ENCODE peak calls at places on chromosomes 1 and 21, in ten cellular contexts. One of them, this sample, is unnamed.

GRCh38 chr21:15014220-15014619 is 50.6 kb downstream of the NRIP1 start:
- DNase-seq in neural progenitor cell: no peak
- DNase-seq in hepatocyte: no peak
- DNase-seq in IMR-90: peak; percentile 41
- DNase-seq in left ventricle myocardium inferior: no peak
- DNase-seq in pancreas: no peak
- DNase-seq in esophagus squamous epithelium: no peak
- DNase-seq in endodermal cell: no peak
- DNase-seq in CD8-positive, alpha-beta T cell: no peak
- DNase-seq in PC-3: no peak
- DNase-seq in this sample: no peak

GRCh38 chr1:43377831-43378230 is 10.0 kb upstream of the ELOVL1 start:
- DNase-seq in neural progenitor cell: no peak
- DNase-seq in hepatocyte: no peak
- DNase-seq in IMR-90: no peak
- DNase-seq in left ventricle myocardium inferior: no peak
- DNase-seq in pancreas: no peak
- DNase-seq in esophagus squamous epithelium: no peak
- DNase-seq in endodermal cell: no peak
- DNase-seq in CD8-positive, alpha-beta T cell: no peak
- DNase-seq in PC-3: no peak
- DNase-seq in this sample: no peak

GRCh38 chr1:112675728-112676381 is 1.4 kb downstream of the MOV10 start:
- DNase-seq in neural progenitor cell: no peak
- DNase-seq in hepatocyte: no peak
- DNase-seq in IMR-90: peak; percentile 35
- DNase-seq in left ventricle myocardium inferior: no peak
- DNase-seq in pancreas: no peak
- DNase-seq in esophagus squamous epithelium: no peak
- DNase-seq in endodermal cell: no peak
- DNase-seq in CD8-positive, alpha-beta T cell: no peak
- DNase-seq in PC-3: no peak
- DNase-seq in this sample: no peak

GRCh38 chr1:154755858-154756730 is 114.0 kb downstream of the KCNN3 start:
- DNase-seq in neural progenitor cell: no peak
- DNase-seq in hepatocyte: no peak
- DNase-seq in IMR-90: peak; percentile 36
- DNase-seq in left ventricle myocardium inferior: no peak
- DNase-seq in pancreas: no peak
- DNase-seq in esophagus squamous epithelium: no peak
- DNase-seq in endodermal cell: no peak
- DNase-seq in CD8-positive, alpha-beta T cell: no peak
- DNase-seq in PC-3: peak; percentile 68
- DNase-seq in this sample: no peak

GRCh38 chr1:160576430-160576829 is 2.9 kb downstream of the CD84 start:
- DNase-seq in neural progenitor cell: no peak
- DNase-seq in hepatocyte: no peak
- DNase-seq in IMR-90: no peak
- DNase-seq in left ventricle myocardium inferior: no peak
- DNase-seq in pancreas: no peak
- DNase-seq in esophagus squamous epithelium: no peak
- DNase-seq in endodermal cell: no peak
- DNase-seq in CD8-positive, alpha-beta T cell: no peak
- DNase-seq in PC-3: no peak
- DNase-seq in this sample: no peak

GRCh38 chr1:40774266-40774998 is 9.2 kb upstream of the KCNQ4 start:
- DNase-seq in neural progenitor cell: peak; percentile 79
- DNase-seq in hepatocyte: peak; percentile 67
- DNase-seq in IMR-90: peak; percentile 20
- DNase-seq in left ventricle myocardium inferior: peak; percentile 58
- DNase-seq in pancreas: no peak
- DNase-seq in esophagus squamous epithelium: no peak
- DNase-seq in endodermal cell: peak; percentile 93
- DNase-seq in CD8-positive, alpha-beta T cell: peak; percentile 56
- DNase-seq in PC-3: peak; percentile 67
- DNase-seq in this sample: peak; percentile 51

GRCh38 chr1:20551945-20552727 is at the start of gene FAM43B:
- DNase-seq in neural progenitor cell: peak; percentile 86
- DNase-seq in hepatocyte: peak; percentile 80
- DNase-seq in IMR-90: no peak
- DNase-seq in left ventricle myocardium inferior: peak; percentile 87
- DNase-seq in pancreas: peak; percentile 55
- DNase-seq in esophagus squamous epithelium: no peak
- DNase-seq in endodermal cell: peak; percentile 89
- DNase-seq in CD8-positive, alpha-beta T cell: no peak
- DNase-seq in PC-3: no peak
- DNase-seq in this sample: peak; percentile 74

GRCh38 chr21:33762798-33763572 is 120.7 kb downstream of the ITSN1 start:
- DNase-seq in neural progenitor cell: no peak
- DNase-seq in hepatocyte: no peak
- DNase-seq in IMR-90: peak; percentile 24
- DNase-seq in left ventricle myocardium inferior: no peak
- DNase-seq in pancreas: no peak
- DNase-seq in esophagus squamous epithelium: no peak
- DNase-seq in endodermal cell: no peak
- DNase-seq in CD8-positive, alpha-beta T cell: no peak
- DNase-seq in PC-3: peak; percentile 23
- DNase-seq in this sample: no peak

GRCh38 chr1:56584910-56585528 is 5.7 kb upstream of the PLPP3 start:
- DNase-seq in neural progenitor cell: peak; percentile 69
- DNase-seq in hepatocyte: peak; percentile 73
- DNase-seq in IMR-90: peak; percentile 77
- DNase-seq in left ventricle myocardium inferior: no peak
- DNase-seq in pancreas: no peak
- DNase-seq in esophagus squamous epithelium: no peak
- DNase-seq in endodermal cell: peak; percentile 63
- DNase-seq in CD8-positive, alpha-beta T cell: no peak
- DNase-seq in PC-3: peak; percentile 78
- DNase-seq in this sample: no peak

GRCh38 chr1:180988221-180988826 is 34.3 kb downstream of the STX6 start:
- DNase-seq in neural progenitor cell: peak; percentile 67
- DNase-seq in hepatocyte: no peak
- DNase-seq in IMR-90: no peak
- DNase-seq in left ventricle myocardium inferior: no peak
- DNase-seq in pancreas: no peak
- DNase-seq in esophagus squamous epithelium: no peak
- DNase-seq in endodermal cell: no peak
- DNase-seq in CD8-positive, alpha-beta T cell: no peak
- DNase-seq in PC-3: no peak
- DNase-seq in this sample: no peak

GRCh38 chr1:226133504-226134123 is 52.9 kb downstream of the ACBD3 start:
- DNase-seq in neural progenitor cell: no peak
- DNase-seq in hepatocyte: no peak
- DNase-seq in IMR-90: no peak
- DNase-seq in left ventricle myocardium inferior: no peak
- DNase-seq in pancreas: no peak
- DNase-seq in esophagus squamous epithelium: no peak
- DNase-seq in endodermal cell: peak; percentile 44
- DNase-seq in CD8-positive, alpha-beta T cell: no peak
- DNase-seq in PC-3: no peak
- DNase-seq in this sample: no peak

GRCh38 chr1:207703712-207704111 is 48.1 kb upstream of the CD46 start:
- DNase-seq in neural progenitor cell: no peak
- DNase-seq in hepatocyte: no peak
- DNase-seq in IMR-90: no peak
- DNase-seq in left ventricle myocardium inferior: no peak
- DNase-seq in pancreas: no peak
- DNase-seq in esophagus squamous epithelium: no peak
- DNase-seq in endodermal cell: no peak
- DNase-seq in CD8-positive, alpha-beta T cell: no peak
- DNase-seq in PC-3: no peak
- DNase-seq in this sample: no peak

GRCh38 chr1:161033751-161034150 is 5.0 kb downstream of the TSTD1 start:
- DNase-seq in neural progenitor cell: no peak
- DNase-seq in hepatocyte: no peak
- DNase-seq in IMR-90: no peak
- DNase-seq in left ventricle myocardium inferior: no peak
- DNase-seq in pancreas: no peak
- DNase-seq in esophagus squamous epithelium: no peak
- DNase-seq in endodermal cell: no peak
- DNase-seq in CD8-positive, alpha-beta T cell: no peak
- DNase-seq in PC-3: peak; percentile 83
- DNase-seq in this sample: no peak

GRCh38 chr1:200233393-200233792 is 176.4 kb downstream of the ZNF281 start:
- DNase-seq in neural progenitor cell: no peak
- DNase-seq in hepatocyte: no peak
- DNase-seq in IMR-90: peak; percentile 61
- DNase-seq in left ventricle myocardium inferior: no peak
- DNase-seq in pancreas: no peak
- DNase-seq in esophagus squamous epithelium: no peak
- DNase-seq in endodermal cell: peak; percentile 59
- DNase-seq in CD8-positive, alpha-beta T cell: no peak
- DNase-seq in PC-3: peak; percentile 46
- DNase-seq in this sample: no peak

GRCh38 chr1:192099328-192099727 is 58.9 kb upstream of the RGS18 start:
- DNase-seq in neural progenitor cell: no peak
- DNase-seq in hepatocyte: no peak
- DNase-seq in IMR-90: no peak
- DNase-seq in left ventricle myocardium inferior: no peak
- DNase-seq in pancreas: no peak
- DNase-seq in esophagus squamous epithelium: no peak
- DNase-seq in endodermal cell: no peak
- DNase-seq in CD8-positive, alpha-beta T cell: no peak
- DNase-seq in PC-3: no peak
- DNase-seq in this sample: no peak

GRCh38 chr1:192100686-192101468 is 57.4 kb upstream of the RGS18 start:
- DNase-seq in neural progenitor cell: no peak
- DNase-seq in hepatocyte: no peak
- DNase-seq in IMR-90: no peak
- DNase-seq in left ventricle myocardium inferior: no peak
- DNase-seq in pancreas: no peak
- DNase-seq in esophagus squamous epithelium: no peak
- DNase-seq in endodermal cell: no peak
- DNase-seq in CD8-positive, alpha-beta T cell: no peak
- DNase-seq in PC-3: peak; percentile 42
- DNase-seq in this sample: no peak

GRCh38 chr1:192108143-192108542 is 50.1 kb upstream of the RGS18 start:
- DNase-seq in neural progenitor cell: no peak
- DNase-seq in hepatocyte: no peak
- DNase-seq in IMR-90: no peak
- DNase-seq in left ventricle myocardium inferior: no peak
- DNase-seq in pancreas: no peak
- DNase-seq in esophagus squamous epithelium: no peak
- DNase-seq in endodermal cell: peak; percentile 63
- DNase-seq in CD8-positive, alpha-beta T cell: no peak
- DNase-seq in PC-3: no peak
- DNase-seq in this sample: no peak

GRCh38 chr1:192104852-192105251 is 53.4 kb upstream of the RGS18 start:
- DNase-seq in neural progenitor cell: no peak
- DNase-seq in hepatocyte: no peak
- DNase-seq in IMR-90: peak; percentile 89
- DNase-seq in left ventricle myocardium inferior: no peak
- DNase-seq in pancreas: no peak
- DNase-seq in esophagus squamous epithelium: no peak
- DNase-seq in endodermal cell: no peak
- DNase-seq in CD8-positive, alpha-beta T cell: no peak
- DNase-seq in PC-3: peak; percentile 2
- DNase-seq in this sample: no peak

DNA sequence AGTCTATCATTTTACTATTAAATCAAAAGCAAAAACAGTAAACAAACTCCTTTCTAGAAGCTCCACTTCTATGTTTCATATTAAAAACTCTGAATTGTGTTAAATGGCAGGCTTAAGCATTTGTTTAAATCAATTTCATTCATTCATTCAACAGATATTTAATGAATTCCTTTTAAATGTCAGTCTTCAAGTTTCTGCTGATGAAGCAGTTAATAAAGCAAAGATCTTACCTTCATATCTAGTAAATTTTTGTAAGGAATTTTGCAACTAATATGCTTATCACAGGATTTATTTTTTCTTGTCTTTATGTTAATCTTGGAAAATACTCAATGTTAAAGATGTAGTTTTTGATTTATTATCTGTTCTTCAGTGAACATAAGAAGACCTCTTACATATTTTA is 54.1 kb upstream of the RGS18 start:
- DNase-seq in neural progenitor cell: no peak
- DNase-seq in hepatocyte: no peak
- DNase-seq in IMR-90: no peak
- DNase-seq in left ventricle myocardium inferior: no peak
- DNase-seq in pancreas: no peak
- DNase-seq in esophagus squamous epithelium: no peak
- DNase-seq in endodermal cell: no peak
- DNase-seq in CD8-positive, alpha-beta T cell: no peak
- DNase-seq in PC-3: no peak
- DNase-seq in this sample: no peak
- TF ChIP-seq CTCF in neural progenitor cell: no peak
- TF ChIP-seq CTCF in hepatocyte: no peak
- TF ChIP-seq CTCF in IMR-90: no peak
- TF ChIP-seq CTCF in left ventricle myocardium inferior: no peak
- TF ChIP-seq CTCF in pancreas: no peak
- TF ChIP-seq CTCF in esophagus squamous epithelium: no peak
- TF ChIP-seq CTCF in endodermal cell: no peak
- TF ChIP-seq CTCF in CD8-positive, alpha-beta T cell: no peak
- TF ChIP-seq CTCF in PC-3: no peak
- TF ChIP-seq CTCF in this sample: no peak

GRCh38 chr1:217137210-217137871 is 414.1 kb upstream of the ESRRG start:
- DNase-seq in neural progenitor cell: peak; percentile 55
- DNase-seq in hepatocyte: no peak
- DNase-seq in IMR-90: no peak
- DNase-seq in left ventricle myocardium inferior: no peak
- DNase-seq in pancreas: peak; percentile 73
- DNase-seq in esophagus squamous epithelium: no peak
- DNase-seq in endodermal cell: peak; percentile 83
- DNase-seq in CD8-positive, alpha-beta T cell: no peak
- DNase-seq in PC-3: no peak
- DNase-seq in this sample: no peak
- H3K4me3 ChIP-seq in neural progenitor cell: peak overlapping the region; percentile 63
- H3K4me3 ChIP-seq in hepatocyte: no peak overlapping the region
- H3K4me3 ChIP-seq in IMR-90: no peak overlapping the region
- H3K4me3 ChIP-seq in left ventricle myocardium inferior: peak overlapping the region; percentile 67
- H3K4me3 ChIP-seq in pancreas: no peak overlapping the region
- H3K4me3 ChIP-seq in esophagus squamous epithelium: peak overlapping the region; percentile 22
- H3K4me3 ChIP-seq in endodermal cell: peak overlapping the region; percentile 84
- H3K4me3 ChIP-seq in CD8-positive, alpha-beta T cell: no peak overlapping the region
- H3K4me3 ChIP-seq in PC-3: no peak overlapping the region
- H3K4me3 ChIP-seq in this sample: peak overlapping the region; percentile 8

DNA sequence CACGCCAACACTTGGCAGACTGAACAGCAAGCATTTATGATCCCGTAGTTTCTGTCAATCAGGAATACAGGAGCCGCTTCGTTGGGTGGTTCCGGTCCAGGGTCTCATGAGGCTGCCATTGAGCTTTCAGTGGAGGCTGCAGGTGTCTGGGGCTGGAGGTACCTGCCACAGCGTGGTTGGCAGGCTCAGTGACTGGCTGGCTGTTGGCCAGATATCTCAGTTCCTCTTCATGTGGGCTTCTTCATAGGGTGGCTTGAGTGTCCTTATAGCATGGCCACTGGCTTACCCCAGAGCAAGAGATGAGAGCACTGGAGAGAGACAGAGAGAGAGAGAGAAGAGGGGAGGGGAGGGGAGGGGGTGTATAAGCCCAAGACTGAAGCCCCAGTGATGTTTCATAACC is 29.3 kb downstream of the PIK3CD start:
- DNase-seq in neural progenitor cell: no peak
- DNase-seq in hepatocyte: no peak
- DNase-seq in IMR-90: no peak
- DNase-seq in left ventricle myocardium inferior: no peak
- DNase-seq in pancreas: no peak
- DNase-seq in esophagus squamous epithelium: no peak
- DNase-seq in endodermal cell: no peak
- DNase-seq in CD8-positive, alpha-beta T cell: no peak
- DNase-seq in PC-3: no peak
- DNase-seq in this sample: no peak
- H3K27ac ChIP-seq in neural progenitor cell: no peak overlapping the region
- H3K27ac ChIP-seq in hepatocyte: no peak overlapping the region
- H3K27ac ChIP-seq in IMR-90: no peak overlapping the region
- H3K27ac ChIP-seq in left ventricle myocardium inferior: no peak overlapping the region
- H3K27ac ChIP-seq in pancreas: no peak overlapping the region
- H3K27ac ChIP-seq in esophagus squamous epithelium: no peak overlapping the region
- H3K27ac ChIP-seq in endodermal cell: no peak overlapping the region
- H3K27ac ChIP-seq in CD8-positive, alpha-beta T cell: no peak overlapping the region
- H3K27ac ChIP-seq in PC-3: no peak overlapping the region
- H3K27ac ChIP-seq in this sample: no peak overlapping the region

GRCh38 chr1:116471241-116471640 is 98.2 kb downstream of the ATP1A1 start:
- DNase-seq in neural progenitor cell: no peak
- DNase-seq in hepatocyte: no peak
- DNase-seq in IMR-90: no peak
- DNase-seq in left ventricle myocardium inferior: no peak
- DNase-seq in pancreas: no peak
- DNase-seq in esophagus squamous epithelium: no peak
- DNase-seq in endodermal cell: no peak
- DNase-seq in CD8-positive, alpha-beta T cell: no peak
- DNase-seq in PC-3: no peak
- DNase-seq in this sample: no peak
- TF ChIP-seq CTCF in neural progenitor cell: no peak
- TF ChIP-seq CTCF in hepatocyte: no peak
- TF ChIP-seq CTCF in IMR-90: no peak
- TF ChIP-seq CTCF in left ventricle myocardium inferior: no peak
- TF ChIP-seq CTCF in pancreas: no peak
- TF ChIP-seq CTCF in esophagus squamous epithelium: no peak
- TF ChIP-seq CTCF in endodermal cell: peak; percentile 30
- TF ChIP-seq CTCF in CD8-positive, alpha-beta T cell: no peak
- TF ChIP-seq CTCF in PC-3: no peak
- TF ChIP-seq CTCF in this sample: no peak

This sample was measured in dorsolateral prefrontal cortex.